ENCODE peak calls at places on chromosomes 12 and 14, in seven cellular contexts. Z is kidney tubule cell; I is activated CD4-positive, alpha-beta memory T cell treated with anti-CD3 and anti-CD28 coated beads, Interleukin-2, amount 10 ng/mL, durations not matched to agents 7 days and 5 days; V is left colon; H is BJ; A is Caki2; N is fibroblast of lung. W is an unnamed sample.

GRCh38 chr14:101110729-101111619 is 207.5 kb upstream of the RTL1 start:
- DNase-seq in Z (no peak), I (peak), V (no peak), H (no peak), A (no peak), N (no peak), W (no peak)

GRCh38 chr14:34368971-34369665 is 92.9 kb downstream of the SPTSSA start:
- DNase-seq in Z (no peak), I (no peak), V (no peak), H (no peak), A (no peak), N (no peak), W (no peak)

GRCh38 chr12:54169036-54169435 is 19.7 kb downstream of the SMUG1 start:
- DNase-seq in Z (no peak), I (no peak), V (no peak), H (no peak), A (no peak), N (no peak), W (no peak)

GRCh38 chr14:61186341-61186740 is 94.8 kb downstream of the TMEM30B start:
- DNase-seq in Z (no peak), I (no peak), V (no peak), H (no peak), A (no peak), N (no peak), W (no peak)

GRCh38 chr12:28235017-28235416 is 44.8 kb downstream of the CCDC91 start:
- DNase-seq in Z (no peak), I (no peak), V (no peak), H (no peak), A (no peak), N (no peak), W (no peak)

GRCh38 chr14:94288610-94289465 is 4.2 kb downstream of the SERPINA10 start:
- DNase-seq in Z (no peak), I (no peak), V (no peak), H (no peak), A (no peak), N (no peak), W (no peak)

GRCh38 chr12:11941601-11942360 is 129.0 kb upstream of the BCL2L14 start:
- DNase-seq in Z (peak), I (no peak), V (no peak), H (peak), A (no peak), N (peak), W (peak)

GRCh38 chr12:122162976-122163375 is 11.0 kb downstream of the IL31 start:
- DNase-seq in Z (no peak), I (no peak), V (no peak), H (no peak), A (no peak), N (no peak), W (no peak)

GRCh38 chr14:81303258-81303935 is 82.6 kb upstream of the GTF2A1 start:
- DNase-seq in Z (peak), I (peak), V (peak), H (no peak), A (peak), N (no peak), W (peak)

GRCh38 chr12:122058750-122059149 is 19.8 kb upstream of the MLXIP start:
- DNase-seq in Z (no peak), I (no peak), V (no peak), H (no peak), A (no peak), N (no peak), W (no peak)

GRCh38 chr14:102584871-102585869 is 7.3 kb upstream of the RCOR1 start:
- DNase-seq in Z (no peak), I (no peak), V (peak), H (no peak), A (no peak), N (peak), W (peak)

GRCh38 chr14:92570863-92571262 is 57.3 kb downstream of the RIN3 start:
- DNase-seq in Z (no peak), I (no peak), V (peak), H (no peak), A (no peak), N (no peak), W (no peak)

GRCh38 chr14:60510254-60510975 is 1.5 kb downstream of the SIX6 start:
- DNase-seq in Z (no peak), I (no peak), V (no peak), H (no peak), A (no peak), N (no peak), W (no peak)

W was measured in LoVo.